ENCODE peak calls at places on chromosome 7, in four cellular contexts. O is fibroblast of lung, E is osteoblast, N is K562. A is an unnamed sample.

GRCh38 chr7:114819629-114820362 is 102.1 kb upstream of the MDFIC start:
- DNase-seq in N (no peak), O (peak; percentile 97), E (peak; percentile 67), A (no peak)

GRCh38 chr7:16989883-16990413 is 108.2 kb upstream of the AGR3 start:
- DNase-seq in O (peak; percentile 77), E (peak; percentile 49), N (no peak), A (no peak)

GRCh38 chr7:105298439-105298894 is 90.3 kb downstream of the SRPK2 start:
- DNase-seq in O (no peak), E (no peak), N (no peak), A (peak; percentile 87)

GRCh38 chr7:24971333-24972165 is 8.4 kb downstream of the OSBPL3 start:
- DNase-seq in O (peak; percentile 98), E (peak; percentile 89), N (peak; percentile 67), A (no peak)

GRCh38 chr7:140196361-140197217 is 19.8 kb upstream of the KDM7A start:
- DNase-seq in N (no peak), O (peak; percentile 83), E (no peak), A (no peak)

GRCh38 chr7:56007891-56008290 is 43.4 kb downstream of the PSPH start:
- DNase-seq in O (no peak), E (no peak), N (no peak), A (no peak)

GRCh38 chr7:50793115-50793946 is 10.6 kb upstream of the GRB10 start:
- DNase-seq in E (peak; percentile 98), O (peak; percentile 55), N (peak; percentile 90), A (peak; percentile 11)

GRCh38 chr7:88243345-88243909 is 23.6 kb upstream of the SRI start:
- DNase-seq in E (peak; percentile 65), O (peak; percentile 51), N (peak; percentile 29), A (peak; percentile 15)

GRCh38 chr7:94258856-94259255 is 135.8 kb upstream of the COL1A2 start:
- DNase-seq in N (no peak), E (no peak), O (no peak), A (no peak)

GRCh38 chr7:102890292-102890970 is 22.4 kb upstream of the LRRC17 start:
- DNase-seq in N (peak; percentile 54), O (peak; percentile 92), E (peak; percentile 14), A (no peak)

GRCh38 chr7:85090138-85090537 is 96.7 kb downstream of the SEMA3D start:
- DNase-seq in O (no peak), N (no peak), E (no peak), A (no peak)

GRCh38 chr7:95871078-95871848 is 98.9 kb downstream of the DYNC1I1 start:
- DNase-seq in E (peak; percentile 71), N (peak; percentile 51), O (peak; percentile 28), A (peak; percentile 80)

GRCh38 chr7:70325509-70326101 is 727.3 kb downstream of the AUTS2 start:
- DNase-seq in N (peak; percentile 17), E (peak; percentile 69), O (peak; percentile 85), A (no peak)

GRCh38 chr7:103856929-103857328 is 132.5 kb downstream of the RELN start:
- DNase-seq in O (no peak), E (no peak), N (no peak), A (no peak)

GRCh38 chr7:84492565-84493034 is 298.0 kb upstream of the SEMA3A start:
- DNase-seq in N (no peak), E (no peak), O (no peak), A (no peak)

GRCh38 chr7:66903360-66904062 is 17.5 kb upstream of the TMEM248 start:
- DNase-seq in O (no peak), N (no peak), E (peak; percentile 48), A (no peak)

GRCh38 chr7:128007293-128007680 is 23.9 kb downstream of the LRRC4 start:
- DNase-seq in O (no peak), N (no peak), E (no peak), A (no peak)

GRCh38 chr7:25860206-25860881 is 291.7 kb upstream of the NFE2L3 start:
- DNase-seq in N (no peak), O (no peak), E (no peak), A (no peak)

GRCh38 chr7:87328281-87328680 is 17.2 kb upstream of the CROT start:
- DNase-seq in O (peak; percentile 50), N (no peak), E (no peak), A (no peak)

GRCh38 chr7:151342811-151343210 is 1.2 kb downstream of the NUB1 start:
- DNase-seq in O (no peak), E (peak; percentile 92), N (no peak), A (no peak)

GRCh38 chr7:32200593-32200992 is 130.4 kb upstream of the PDE1C start:
- DNase-seq in O (no peak), E (no peak), N (peak; percentile 12), A (no peak)

GRCh38 chr7:76060842-76061241 is 12.9 kb downstream of the MDH2 start:
- DNase-seq in E (no peak), N (peak; percentile 8), O (no peak), A (no peak)

GRCh38 chr7:17535776-17536175 is 237.3 kb downstream of the AHR start:
- DNase-seq in O (peak; percentile 87), N (no peak), E (no peak), A (no peak)

GRCh38 chr7:39633563-39634550 is 10.5 kb downstream of the RALA start:
- DNase-seq in N (no peak), O (peak; percentile 49), E (no peak), A (no peak)

GRCh38 chr7:69643708-69644445 is 45.6 kb downstream of the AUTS2 start:
- DNase-seq in O (peak; percentile 18), E (no peak), N (no peak), A (no peak)

GRCh38 chr7:43511769-43512515 is 71.0 kb upstream of the STK17A start:
- DNase-seq in O (no peak), N (peak; percentile 31), E (no peak), A (no peak)

GRCh38 chr7:1197997-1198632 is 34.6 kb upstream of the UNCX start:
- DNase-seq in O (peak; percentile 79), N (no peak), E (peak; percentile 98), A (no peak)

GRCh38 chr7:45696476-45696875 is 122.3 kb downstream of the ADCY1 start:
- DNase-seq in O (no peak), E (no peak), N (no peak), A (no peak)

GRCh38 chr7:26633557-26633956 is 230.8 kb downstream of the SKAP2 start:
- DNase-seq in E (no peak), O (no peak), N (no peak), A (no peak)

GRCh38 chr7:84422790-84423189 is 228.2 kb upstream of the SEMA3A start:
- DNase-seq in E (no peak), O (peak; percentile 14), N (no peak), A (no peak)

GRCh38 chr7:27929127-27929526 is 189.2 kb downstream of the TAX1BP1 start:
- DNase-seq in O (no peak), N (no peak), E (no peak), A (no peak)

GRCh38 chr7:27930910-27931476 is 191.0 kb downstream of the TAX1BP1 start:
- DNase-seq in E (no peak), N (no peak), O (no peak), A (no peak)

GRCh38 chr7:27928001-27928400 is 188.0 kb downstream of the TAX1BP1 start:
- DNase-seq in O (no peak), N (no peak), E (no peak), A (no peak)

GRCh38 chr7:27936244-27937102 is 196.5 kb downstream of the TAX1BP1 start:
- DNase-seq in O (no peak), E (no peak), N (no peak), A (no peak)

DNA sequence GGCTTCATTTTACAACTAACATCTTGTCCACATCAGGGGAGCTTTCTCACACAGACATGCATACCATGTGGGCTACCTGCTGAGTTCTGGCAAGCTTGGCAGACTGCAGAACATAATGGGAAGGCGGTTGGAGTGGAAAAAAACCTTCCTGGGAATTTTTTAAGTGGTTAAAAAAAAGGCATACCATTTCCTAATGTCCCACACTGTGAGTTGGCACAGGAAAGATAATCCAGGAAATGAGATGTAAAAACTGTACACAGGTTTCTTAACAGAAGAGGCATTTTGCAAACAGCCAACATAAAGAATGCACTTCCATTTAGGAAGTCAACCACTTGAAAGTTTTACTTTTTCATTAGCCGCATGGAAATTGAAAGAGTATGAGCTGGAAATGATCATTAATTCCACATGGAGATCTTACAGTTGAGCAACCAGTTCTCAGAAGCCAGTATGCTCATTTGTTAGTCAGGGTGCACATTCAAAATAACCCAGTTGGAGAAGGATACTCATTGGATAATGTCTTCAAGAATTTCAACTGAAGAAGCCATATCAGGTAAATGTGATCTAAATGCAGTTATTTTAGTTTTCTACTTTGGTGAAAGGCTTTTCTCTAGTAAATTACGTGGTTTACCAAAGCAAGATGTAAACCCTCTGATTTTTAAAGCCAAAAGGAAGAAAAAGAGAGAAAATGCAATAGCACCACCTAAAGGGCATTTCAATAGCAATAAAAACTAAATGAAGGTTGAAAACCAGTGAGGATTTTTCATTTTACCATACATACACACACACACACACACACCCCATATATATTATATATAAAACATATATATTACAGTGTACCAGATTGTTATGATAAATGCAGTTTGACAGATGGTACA is 194.0 kb downstream of the TAX1BP1 start:
- DNase-seq in E (no peak), O (peak; percentile 54), N (no peak), A (no peak)
- TF ChIP-seq CTCF in E (peak; percentile 52), O (peak; percentile 42), N (peak; percentile 25), A (peak; percentile 30)

GRCh38 chr7:112996472-112996871 is 90.2 kb downstream of the GPR85 start:
- DNase-seq in O (no peak), E (no peak), N (no peak), A (no peak)
- H2AFZ ChIP-seq in O (no peak overlapping the region), E (peak overlapping the region; percentile 33), N (no peak overlapping the region), A (no peak overlapping the region)

GRCh38 chr7:73707045-73707631 is 12.3 kb downstream of the STX1A start:
- DNase-seq in O (no peak), N (no peak), E (peak; percentile 76), A (no peak)

GRCh38 chr7:73712773-73713172 is 6.7 kb downstream of the STX1A start:
- DNase-seq in O (no peak), E (peak; percentile 36), N (no peak), A (no peak)

GRCh38 chr7:73706122-73707044 is 13.1 kb downstream of the STX1A start:
- DNase-seq in O (peak; percentile 74), E (peak; percentile 95), N (peak; percentile 73), A (no peak)

GRCh38 chr7:73705551-73705920 is 13.9 kb downstream of the STX1A start:
- DNase-seq in N (no peak), O (no peak), E (no peak), A (no peak)

DNA sequence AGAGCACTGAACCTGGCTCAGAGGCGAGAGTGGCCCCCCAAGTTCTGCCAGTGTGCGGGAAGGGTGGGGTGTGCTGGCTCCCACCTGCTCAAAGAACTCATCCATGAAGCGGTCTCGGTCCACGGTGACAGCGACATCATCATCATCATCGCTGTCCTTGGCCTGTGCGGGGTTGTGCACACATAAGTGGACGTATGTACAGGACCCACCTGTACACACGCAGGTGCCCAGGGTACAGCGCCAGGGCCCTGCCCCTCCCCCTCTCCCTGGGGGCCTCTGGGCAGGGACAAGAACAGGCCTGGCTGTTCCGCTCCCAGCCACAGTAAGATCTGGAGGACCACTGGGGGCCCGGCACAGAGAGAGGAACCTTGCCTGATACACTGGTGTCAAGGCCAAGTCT is 10.5 kb downstream of the STX1A start:
- DNase-seq in O (no peak), N (no peak), E (peak; percentile 49), A (no peak)
- H3K4me1 ChIP-seq in O (no peaks in the 10 kb centered on the region), N (peaks cover 50% of the 10 kb centered on the region), E (peaks cover 31% of the 10 kb centered on the region), A (no peaks in the 10 kb centered on the region)

DNA sequence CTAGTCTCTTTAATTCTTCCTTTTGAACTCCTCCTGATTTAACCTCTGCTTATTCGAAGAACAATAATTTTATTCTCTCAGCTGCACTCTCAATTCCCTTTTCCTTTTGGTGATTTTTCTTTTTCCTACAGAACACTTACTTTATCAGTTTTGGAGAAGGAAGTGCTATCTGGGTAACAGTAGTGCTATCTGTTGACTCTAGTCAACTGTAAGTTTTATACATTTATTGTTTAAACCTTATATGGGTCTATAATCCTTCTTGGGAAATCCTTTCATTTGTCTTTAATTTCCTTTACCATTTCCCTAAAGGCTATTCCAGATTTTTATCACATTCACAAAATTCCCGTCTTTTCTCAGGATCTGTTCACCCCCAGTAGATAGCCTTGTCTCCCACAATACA is 64.2 kb downstream of the CFTR start:
- DNase-seq in O (no peak), N (no peak), E (no peak), A (no peak)
- TF ChIP-seq CTCF in O (no peak), N (no peak), E (no peak), A (no peak)

A was measured in MM.1S.